ENCODE peak calls at places on chromosomes 13 and 19, in seven cellular contexts. One of them, this sample, is unnamed.

GRCh38 chr19:15595069-15595468 is 19.9 kb upstream of the CYP4F8 start:
- DNase-seq in neuronal stem cell: no peak
- DNase-seq in mesendoderm: no peak
- DNase-seq in trophoblast cell: no peak
- DNase-seq in H1: no peak
- DNase-seq in H9: no peak
- DNase-seq in mesenchymal stem cell: no peak
- DNase-seq in this sample: no peak

GRCh38 chr19:43743059-43743458 is 11.7 kb downstream of the SMG9 start:
- DNase-seq in mesendoderm: no peak
- DNase-seq in neuronal stem cell: no peak
- DNase-seq in H9: no peak
- DNase-seq in H1: no peak
- DNase-seq in mesenchymal stem cell: no peak
- DNase-seq in trophoblast cell: no peak
- DNase-seq in this sample: peak; percentile 57

GRCh38 chr13:27028683-27029480 is 142.7 kb downstream of the USP12 start:
- DNase-seq in mesenchymal stem cell: no peak
- DNase-seq in mesendoderm: no peak
- DNase-seq in H9: no peak
- DNase-seq in neuronal stem cell: no peak
- DNase-seq in trophoblast cell: no peak
- DNase-seq in H1: no peak
- DNase-seq in this sample: no peak

GRCh38 chr13:49457221-49457620 is 13.1 kb downstream of the SETDB2 start:
- DNase-seq in mesenchymal stem cell: peak; percentile 24
- DNase-seq in trophoblast cell: no peak
- DNase-seq in mesendoderm: no peak
- DNase-seq in neuronal stem cell: no peak
- DNase-seq in H9: no peak
- DNase-seq in H1: no peak
- DNase-seq in this sample: peak; percentile 63

GRCh38 chr13:42574435-42575311 is 721 bp downstream of the TNFSF11 start:
- DNase-seq in trophoblast cell: no peak
- DNase-seq in mesenchymal stem cell: peak; percentile 14
- DNase-seq in mesendoderm: peak; percentile 13
- DNase-seq in neuronal stem cell: no peak
- DNase-seq in H1: no peak
- DNase-seq in H9: peak; percentile 43
- DNase-seq in this sample: no peak

GRCh38 chr19:14517840-14518505 is at the start of gene DNAJB1:
- DNase-seq in H9: no peak
- DNase-seq in H1: peak; percentile 80
- DNase-seq in mesenchymal stem cell: peak; percentile 92
- DNase-seq in trophoblast cell: peak; percentile 49
- DNase-seq in mesendoderm: peak; percentile 73
- DNase-seq in neuronal stem cell: no peak
- DNase-seq in this sample: peak; percentile 64

GRCh38 chr13:21326155-21327030 is 132.7 kb downstream of the ZDHHC20 start:
- DNase-seq in neuronal stem cell: peak; percentile 72
- DNase-seq in trophoblast cell: peak; percentile 62
- DNase-seq in H1: peak; percentile 83
- DNase-seq in mesenchymal stem cell: peak; percentile 41
- DNase-seq in H9: peak; percentile 87
- DNase-seq in mesendoderm: peak; percentile 52
- DNase-seq in this sample: peak; percentile 46

GRCh38 chr13:111253334-111253872 is 67.0 kb upstream of the TEX29 start:
- DNase-seq in mesenchymal stem cell: no peak
- DNase-seq in neuronal stem cell: no peak
- DNase-seq in trophoblast cell: no peak
- DNase-seq in H1: peak; percentile 23
- DNase-seq in H9: no peak
- DNase-seq in mesendoderm: no peak
- DNase-seq in this sample: peak; percentile 30

GRCh38 chr13:30577381-30577780 is 40.3 kb upstream of the USPL1 start:
- DNase-seq in trophoblast cell: peak; percentile 19
- DNase-seq in neuronal stem cell: no peak
- DNase-seq in H9: no peak
- DNase-seq in H1: no peak
- DNase-seq in mesenchymal stem cell: peak; percentile 92
- DNase-seq in mesendoderm: peak; percentile 36
- DNase-seq in this sample: peak; percentile 95

GRCh38 chr13:73945871-73946270 is 188.3 kb downstream of the KLF12 start:
- DNase-seq in mesendoderm: peak; percentile 73
- DNase-seq in neuronal stem cell: peak; percentile 23
- DNase-seq in mesenchymal stem cell: no peak
- DNase-seq in H9: no peak
- DNase-seq in H1: no peak
- DNase-seq in trophoblast cell: no peak
- DNase-seq in this sample: no peak

GRCh38 chr19:15455996-15456395 is 6.2 kb upstream of the WIZ start:
- DNase-seq in neuronal stem cell: no peak
- DNase-seq in trophoblast cell: no peak
- DNase-seq in mesendoderm: no peak
- DNase-seq in H9: no peak
- DNase-seq in mesenchymal stem cell: no peak
- DNase-seq in H1: no peak
- DNase-seq in this sample: no peak

GRCh38 chr19:45817725-45818301 is 2.7 kb upstream of the RSPH6A start:
- DNase-seq in neuronal stem cell: no peak
- DNase-seq in trophoblast cell: no peak
- DNase-seq in H1: peak; percentile 79
- DNase-seq in mesendoderm: peak; percentile 70
- DNase-seq in H9: peak; percentile 70
- DNase-seq in mesenchymal stem cell: no peak
- DNase-seq in this sample: no peak

GRCh38 chr19:17125728-17126677 is 50.4 kb downstream of the MYO9B start:
- DNase-seq in H9: no peak
- DNase-seq in mesendoderm: no peak
- DNase-seq in H1: no peak
- DNase-seq in trophoblast cell: peak; percentile 69
- DNase-seq in neuronal stem cell: no peak
- DNase-seq in mesenchymal stem cell: peak; percentile 33
- DNase-seq in this sample: peak; percentile 25

GRCh38 chr19:18044825-18045304 is 36.9 kb downstream of the ARRDC2 start:
- DNase-seq in trophoblast cell: peak; percentile 32
- DNase-seq in H9: peak; percentile 56
- DNase-seq in mesendoderm: peak; percentile 44
- DNase-seq in H1: peak; percentile 59
- DNase-seq in neuronal stem cell: no peak
- DNase-seq in mesenchymal stem cell: peak; percentile 92
- DNase-seq in this sample: peak; percentile 76

GRCh38 chr13:26679411-26679810 is 81.2 kb downstream of the GPR12 start:
- DNase-seq in H9: no peak
- DNase-seq in H1: no peak
- DNase-seq in neuronal stem cell: no peak
- DNase-seq in mesenchymal stem cell: peak; percentile 64
- DNase-seq in mesendoderm: no peak
- DNase-seq in trophoblast cell: no peak
- DNase-seq in this sample: peak; percentile 81

GRCh38 chr19:15673176-15673654 is 328 bp downstream of the CYP4F12 start:
- DNase-seq in H9: no peak
- DNase-seq in mesenchymal stem cell: no peak
- DNase-seq in neuronal stem cell: no peak
- DNase-seq in mesendoderm: no peak
- DNase-seq in trophoblast cell: no peak
- DNase-seq in H1: no peak
- DNase-seq in this sample: no peak

GRCh38 chr19:31745731-31746130 is 396.5 kb upstream of the TSHZ3 start:
- DNase-seq in H1: no peak
- DNase-seq in mesendoderm: no peak
- DNase-seq in H9: no peak
- DNase-seq in trophoblast cell: no peak
- DNase-seq in neuronal stem cell: no peak
- DNase-seq in mesenchymal stem cell: no peak
- DNase-seq in this sample: no peak

GRCh38 chr19:16587031-16588023 is 15.1 kb upstream of the SLC35E1 start:
- DNase-seq in neuronal stem cell: no peak
- DNase-seq in mesenchymal stem cell: peak; percentile 82
- DNase-seq in H9: no peak
- DNase-seq in H1: no peak
- DNase-seq in trophoblast cell: no peak
- DNase-seq in mesendoderm: peak; percentile 45
- DNase-seq in this sample: peak; percentile 67

GRCh38 chr19:35792888-35793287 is 17.5 kb downstream of the ARHGAP33 start:
- DNase-seq in neuronal stem cell: no peak
- DNase-seq in trophoblast cell: no peak
- DNase-seq in H1: no peak
- DNase-seq in mesendoderm: no peak
- DNase-seq in mesenchymal stem cell: no peak
- DNase-seq in H9: no peak
- DNase-seq in this sample: no peak

GRCh38 chr13:34722931-34723330 is 219.1 kb upstream of the NBEA start:
- DNase-seq in H9: no peak
- DNase-seq in mesenchymal stem cell: no peak
- DNase-seq in mesendoderm: no peak
- DNase-seq in trophoblast cell: no peak
- DNase-seq in neuronal stem cell: no peak
- DNase-seq in H1: no peak
- DNase-seq in this sample: no peak

GRCh38 chr13:68816715-68817114 is 1290.9 kb upstream of the ATXN8OS start:
- DNase-seq in H9: no peak
- DNase-seq in mesendoderm: no peak
- DNase-seq in neuronal stem cell: no peak
- DNase-seq in H1: no peak
- DNase-seq in trophoblast cell: no peak
- DNase-seq in mesenchymal stem cell: no peak
- DNase-seq in this sample: no peak
- H3K4ac ChIP-seq in H9: no peak overlapping the region
- H3K4ac ChIP-seq in mesendoderm: no peak overlapping the region
- H3K4ac ChIP-seq in neuronal stem cell: no peak overlapping the region
- H3K4ac ChIP-seq in H1: no peak overlapping the region
- H3K4ac ChIP-seq in trophoblast cell: no peak overlapping the region
- H3K4ac ChIP-seq in mesenchymal stem cell: no peak overlapping the region
- H3K4ac ChIP-seq in this sample: no peak overlapping the region

DNA sequence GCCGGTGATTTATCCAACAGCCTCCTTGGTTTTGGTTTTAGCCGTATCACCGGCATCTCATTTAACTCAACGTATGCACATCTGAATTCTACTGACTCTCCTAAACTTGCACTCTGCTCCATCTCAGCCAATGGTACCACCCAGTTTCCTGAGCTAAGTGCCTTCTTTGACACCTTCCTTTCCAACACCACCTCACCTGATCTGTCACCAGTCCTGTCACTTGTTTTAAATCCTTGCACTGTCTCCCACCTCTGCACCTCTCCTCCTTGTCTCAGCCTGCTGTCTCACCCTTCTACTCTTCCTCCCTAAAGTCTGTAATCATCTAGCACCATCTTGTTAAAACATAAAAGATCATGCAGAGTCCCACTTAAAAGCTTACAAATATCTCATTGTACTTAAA is 28.1 kb upstream of the TPT1 start:
- DNase-seq in neuronal stem cell: no peak
- DNase-seq in mesendoderm: peak; percentile 37
- DNase-seq in H9: no peak
- DNase-seq in H1: no peak
- DNase-seq in trophoblast cell: no peak
- DNase-seq in mesenchymal stem cell: no peak
- DNase-seq in this sample: no peak
- H3K4ac ChIP-seq in neuronal stem cell: no peak overlapping the region
- H3K4ac ChIP-seq in mesendoderm: no peak overlapping the region
- H3K4ac ChIP-seq in H9: no peak overlapping the region
- H3K4ac ChIP-seq in H1: no peak overlapping the region
- H3K4ac ChIP-seq in trophoblast cell: no peak overlapping the region
- H3K4ac ChIP-seq in mesenchymal stem cell: no peak overlapping the region
- H3K4ac ChIP-seq in this sample: no peak overlapping the region

DNA sequence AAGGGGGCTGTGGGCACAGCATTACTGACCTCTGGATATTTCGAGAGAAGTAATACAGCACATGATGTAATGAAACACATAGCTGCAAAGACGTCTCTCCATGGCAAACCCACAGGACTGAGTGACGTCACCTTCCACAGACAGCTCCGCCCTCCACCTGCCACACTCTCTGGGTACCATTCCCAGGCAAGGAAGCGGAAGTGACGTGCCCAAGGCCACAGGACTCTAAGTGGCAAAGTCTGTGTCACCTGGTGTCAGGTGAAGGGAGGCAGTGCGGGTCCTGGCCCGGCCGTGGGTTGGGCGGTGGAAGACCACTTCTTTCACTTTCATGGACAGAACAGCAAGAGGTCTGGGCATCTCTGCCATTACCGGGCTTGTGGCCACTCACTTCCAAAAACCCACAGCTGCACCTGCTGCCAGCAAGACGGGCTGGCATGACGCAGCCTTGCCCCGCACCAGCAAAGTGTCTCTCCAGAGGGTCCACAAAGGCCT is 6.8 kb upstream of the ADPRHL1 start:
- DNase-seq in H9: no peak
- DNase-seq in trophoblast cell: no peak
- DNase-seq in neuronal stem cell: no peak
- DNase-seq in mesendoderm: no peak
- DNase-seq in H1: no peak
- DNase-seq in mesenchymal stem cell: no peak
- DNase-seq in this sample: no peak
- H3K4ac ChIP-seq in H9: no peak overlapping the region
- H3K4ac ChIP-seq in trophoblast cell: no peak overlapping the region
- H3K4ac ChIP-seq in neuronal stem cell: no peak overlapping the region
- H3K4ac ChIP-seq in mesendoderm: no peak overlapping the region
- H3K4ac ChIP-seq in H1: no peak overlapping the region
- H3K4ac ChIP-seq in mesenchymal stem cell: no peak overlapping the region
- H3K4ac ChIP-seq in this sample: no peak overlapping the region

GRCh38 chr19:41533691-41534090 is 42.3 kb upstream of the CEACAM21 start:
- DNase-seq in mesendoderm: no peak
- DNase-seq in neuronal stem cell: no peak
- DNase-seq in H1: no peak
- DNase-seq in mesenchymal stem cell: no peak
- DNase-seq in trophoblast cell: no peak
- DNase-seq in H9: no peak
- DNase-seq in this sample: no peak
- H3K4ac ChIP-seq in mesendoderm: no peak overlapping the region
- H3K4ac ChIP-seq in neuronal stem cell: no peak overlapping the region
- H3K4ac ChIP-seq in H1: no peak overlapping the region
- H3K4ac ChIP-seq in mesenchymal stem cell: no peak overlapping the region
- H3K4ac ChIP-seq in trophoblast cell: no peak overlapping the region
- H3K4ac ChIP-seq in H9: no peak overlapping the region
- H3K4ac ChIP-seq in this sample: no peak overlapping the region

DNA sequence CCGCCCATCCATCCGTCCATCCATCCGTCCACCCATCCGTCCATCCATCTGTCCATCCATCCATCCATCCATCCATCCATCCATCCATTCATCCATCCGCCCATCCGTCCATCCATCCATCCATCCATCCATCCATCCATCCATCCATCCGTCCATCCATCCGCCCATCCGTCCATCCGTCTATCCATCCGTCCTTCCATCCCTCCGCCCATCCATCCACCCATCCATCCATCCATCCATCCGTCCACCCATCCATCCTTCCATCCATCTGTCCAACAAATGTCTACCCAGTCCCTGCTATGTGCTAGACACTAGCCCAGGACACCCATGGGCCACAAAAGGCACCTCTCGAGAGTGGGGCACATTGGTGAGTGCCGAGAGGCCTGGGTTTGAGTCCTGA is 15.7 kb downstream of the LRRC4B start:
- DNase-seq in mesendoderm: no peak
- DNase-seq in H1: no peak
- DNase-seq in mesenchymal stem cell: no peak
- DNase-seq in H9: no peak
- DNase-seq in neuronal stem cell: no peak
- DNase-seq in trophoblast cell: no peak
- DNase-seq in this sample: no peak
- H3K4ac ChIP-seq in mesendoderm: no peak overlapping the region
- H3K4ac ChIP-seq in H1: no peak overlapping the region
- H3K4ac ChIP-seq in mesenchymal stem cell: no peak overlapping the region
- H3K4ac ChIP-seq in H9: no peak overlapping the region
- H3K4ac ChIP-seq in neuronal stem cell: no peak overlapping the region
- H3K4ac ChIP-seq in trophoblast cell: no peak overlapping the region
- H3K4ac ChIP-seq in this sample: no peak overlapping the region

GRCh38 chr13:46295531-46296464 is 84.1 kb downstream of the LRRC63 start:
- DNase-seq in trophoblast cell: peak; percentile 75
- DNase-seq in neuronal stem cell: no peak
- DNase-seq in H9: no peak
- DNase-seq in mesendoderm: no peak
- DNase-seq in mesenchymal stem cell: peak; percentile 88
- DNase-seq in H1: no peak
- DNase-seq in this sample: peak; percentile 83
- H3K4ac ChIP-seq in trophoblast cell: no peak overlapping the region
- H3K4ac ChIP-seq in neuronal stem cell: no peak overlapping the region
- H3K4ac ChIP-seq in H9: no peak overlapping the region
- H3K4ac ChIP-seq in mesendoderm: no peak overlapping the region
- H3K4ac ChIP-seq in mesenchymal stem cell: no peak overlapping the region
- H3K4ac ChIP-seq in H1: no peak overlapping the region
- H3K4ac ChIP-seq in this sample: peak overlapping the region; percentile 64

This sample was measured in IMR-90.